ENCODE peak calls at places on chromosome 17, in eight cellular contexts. H, S, P, X, G, M, O and Y are unnamed samples.
A peak's percentile ranks its signal among the peaks of the same experiment; 100 is the strongest.

GRCh38 chr17:19299214-19299747 is 62.1 kb downstream of the EPN2 start:
- DNase-seq in M (no peak), H (no peak), G (no peak), X (no peak), S (no peak), O (no peak), P (no peak), Y (no peak)

GRCh38 chr17:65198653-65199382 is 61.6 kb downstream of the RGS9 start:
- DNase-seq in X (peak; percentile 90), S (peak; percentile 69), G (no peak), O (peak; percentile 73), P (peak; percentile 38), H (peak; percentile 97), M (peak; percentile 47), Y (peak; percentile 55)

GRCh38 chr17:41615454-41615853 is 2.9 kb upstream of the KRT16 start:
- DNase-seq in H (no peak), X (no peak), O (no peak), G (no peak), S (no peak), M (no peak), P (no peak), Y (no peak)

GRCh38 chr17:36942031-36942599 is 4.8 kb downstream of the LHX1 start:
- DNase-seq in P (no peak), H (no peak), O (no peak), X (peak; percentile 76), S (no peak), G (peak; percentile 50), M (no peak), Y (peak; percentile 80)

GRCh38 chr17:47604268-47604927 is 45.3 kb upstream of the KPNB1 start:
- DNase-seq in P (no peak), G (no peak), H (no peak), X (peak; percentile 37), O (no peak), M (no peak), S (peak; percentile 85), Y (no peak)

GRCh38 chr17:16477255-16477654 is 14.7 kb downstream of the LRRC75A start:
- DNase-seq in X (no peak), G (no peak), S (peak; percentile 89), O (no peak), P (no peak), M (peak; percentile 38), H (peak; percentile 88), Y (no peak)

GRCh38 chr17:78365561-78366108 is 5.8 kb upstream of the SOCS3 start:
- DNase-seq in O (no peak), G (peak; percentile 92), H (no peak), M (peak; percentile 68), S (no peak), X (no peak), P (no peak), Y (peak; percentile 85)

GRCh38 chr17:36629252-36629847 is 28.0 kb downstream of the MRM1 start:
- DNase-seq in S (peak; percentile 51), G (peak; percentile 90), M (peak; percentile 55), H (peak; percentile 90), O (peak; percentile 91), X (peak; percentile 89), P (peak; percentile 12), Y (peak; percentile 99)

GRCh38 chr17:78387982-78388941 is 9.8 kb downstream of the PGS1 start:
- DNase-seq in P (no peak), O (no peak), S (peak; percentile 89), M (no peak), H (no peak), X (no peak), G (no peak), Y (no peak)

GRCh38 chr17:50916026-50916707 is 50.0 kb upstream of the TOB1 start:
- DNase-seq in S (peak; percentile 10), H (no peak), X (no peak), M (no peak), P (no peak), G (no peak), O (peak; percentile 32), Y (no peak)

GRCh38 chr17:47945080-47945479 is 3.7 kb downstream of the PNPO start:
- DNase-seq in O (no peak), S (no peak), X (no peak), M (no peak), H (no peak), G (no peak), P (no peak), Y (no peak)

DNA sequence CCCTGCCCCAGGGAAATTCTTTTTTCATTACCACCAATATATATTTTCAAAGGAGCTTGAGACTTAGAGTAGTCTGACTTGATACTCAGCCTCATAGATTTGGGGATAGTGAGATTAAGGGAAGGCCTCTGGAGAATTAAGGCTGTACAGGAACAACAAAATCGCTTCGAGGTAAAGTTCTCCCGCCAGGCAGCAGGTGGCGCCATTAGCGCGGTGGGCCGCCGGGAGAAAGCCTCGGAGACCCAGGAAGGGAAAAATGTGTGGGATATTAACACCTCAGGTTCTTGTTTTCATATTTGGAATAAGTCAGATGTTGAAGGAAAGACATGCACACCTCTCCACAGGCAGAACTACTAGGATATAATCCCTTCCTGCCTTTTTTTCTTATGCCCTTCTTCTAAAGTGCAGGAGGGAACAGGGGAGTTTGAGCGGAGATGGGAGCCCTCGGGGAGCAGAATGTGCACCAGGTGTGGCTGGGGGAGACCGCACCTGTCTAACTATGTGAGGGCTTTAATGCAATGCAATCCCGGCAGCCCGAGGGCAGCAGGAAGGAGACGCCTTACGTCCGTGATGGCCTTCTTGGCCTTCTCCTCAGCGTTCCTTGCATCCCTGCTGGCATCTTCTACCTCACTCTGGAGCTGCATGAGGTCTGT is 25.9 kb downstream of the MYH3 start:
- DNase-seq in X (peak; percentile 66), P (no peak), H (peak; percentile 43), S (peak; percentile 10), G (peak; percentile 69), M (no peak), O (peak; percentile 48), Y (no peak)
- TF ChIP-seq USF2 in X (no peak), P (no peak), H (no peak), S (no peak), G (no peak), M (no peak), O (no peak), Y (no peak)

GRCh38 chr17:33038740-33039139 is 47.1 kb downstream of the SPACA3 start:
- DNase-seq in S (peak; percentile 15), M (no peak), X (peak; percentile 73), H (peak; percentile 57), O (peak; percentile 76), G (peak; percentile 85), P (no peak), Y (peak; percentile 89)
- TF ChIP-seq USF2 in S (no peak), M (no peak), X (no peak), H (no peak), O (no peak), G (no peak), P (no peak), Y (no peak)

GRCh38 chr17:29383687-29384086 is 6.5 kb upstream of the TAOK1 start:
- DNase-seq in X (no peak), G (no peak), O (no peak), H (no peak), P (no peak), M (no peak), S (peak; percentile 47), Y (no peak)
- TF ChIP-seq USF2 in X (no peak), G (no peak), O (no peak), H (no peak), P (no peak), M (no peak), S (no peak), Y (no peak)

GRCh38 chr17:40331743-40332641 is 23.0 kb downstream of the RARA start:
- DNase-seq in H (no peak), X (peak; percentile 97), G (no peak), O (no peak), S (no peak), P (no peak), M (no peak), Y (no peak)
- TF ChIP-seq USF2 in H (no peak), X (no peak), G (no peak), O (no peak), S (no peak), P (no peak), M (no peak), Y (no peak)

GRCh38 chr17:56506349-56506748 is 87.2 kb upstream of the NOG start:
- DNase-seq in O (no peak), X (no peak), S (no peak), G (no peak), M (no peak), P (no peak), H (no peak), Y (no peak)
- TF ChIP-seq USF2 in O (no peak), X (no peak), S (no peak), G (no peak), M (no peak), P (no peak), H (no peak), Y (no peak)

DNA sequence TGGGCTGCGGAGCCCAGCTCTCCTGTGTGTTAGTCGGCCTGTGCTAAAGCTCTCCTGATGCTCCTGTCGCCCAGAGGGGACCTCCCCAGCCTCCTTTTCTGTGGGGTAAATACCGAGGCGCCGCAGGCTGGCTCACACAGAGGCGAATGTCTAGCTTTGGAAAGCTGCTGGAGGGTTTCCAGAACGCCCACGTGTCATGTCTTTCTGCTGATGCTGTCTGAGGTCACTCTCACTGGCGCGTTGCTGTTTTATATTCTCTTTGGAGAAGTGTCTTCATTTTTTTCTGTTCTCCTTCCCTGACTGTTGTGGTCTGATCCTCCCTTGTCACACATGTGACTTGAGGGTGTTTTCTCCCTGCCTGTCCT is 91.9 kb upstream of the ZNF750 start:
- DNase-seq in P (no peak), M (no peak), O (no peak), S (peak; percentile 94), G (no peak), X (no peak), H (no peak), Y (no peak)
- TF ChIP-seq USF2 in P (no peak), M (no peak), O (no peak), S (peak; percentile 87), G (no peak), X (no peak), H (no peak), Y (no peak)

GRCh38 chr17:61235821-61236197 is 163.8 kb upstream of the TBX2 start:
- DNase-seq in G (no peak), X (no peak), O (no peak), H (no peak), M (peak; percentile 91), P (no peak), S (peak; percentile 84), Y (no peak)
- TF ChIP-seq USF2 in G (no peak), X (no peak), O (no peak), H (no peak), M (no peak), P (no peak), S (peak; percentile 56), Y (no peak)

DNA sequence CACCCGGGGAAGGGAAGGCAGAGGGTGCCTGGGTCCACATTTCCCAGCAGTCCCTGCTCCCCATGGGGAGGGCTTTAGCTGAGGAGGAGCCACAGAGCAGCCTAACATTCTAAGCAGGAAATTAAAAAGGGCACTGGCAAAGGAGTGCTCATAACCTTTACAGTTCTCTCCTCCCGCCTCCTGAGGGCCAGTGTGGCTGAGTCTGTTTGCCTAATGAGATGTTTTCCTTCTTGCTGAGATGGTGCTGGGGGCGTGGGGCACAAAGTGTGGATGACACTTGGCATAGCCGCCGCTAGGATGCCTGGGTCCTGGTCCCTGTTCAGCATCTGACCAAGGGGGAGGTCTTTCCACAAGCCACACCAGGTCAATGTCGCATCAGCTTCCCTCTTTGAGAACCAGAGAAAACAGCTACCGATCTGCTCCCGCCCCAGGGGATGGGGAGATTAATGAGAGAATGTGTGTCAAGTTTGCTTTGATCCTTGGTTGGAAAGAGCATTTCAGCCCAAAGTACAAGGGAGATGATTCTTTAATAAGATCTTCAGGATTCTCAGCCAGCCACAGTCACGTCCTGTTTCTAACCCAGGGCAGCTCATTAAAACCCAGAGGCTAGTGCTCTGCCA is 5.8 kb downstream of the KIF18B start:
- DNase-seq in O (no peak), S (no peak), M (no peak), X (peak; percentile 32), G (no peak), P (no peak), H (peak; percentile 62), Y (no peak)
- TF ChIP-seq USF2 in O (no peak), S (no peak), M (no peak), X (no peak), G (no peak), P (no peak), H (no peak), Y (no peak)